ENCODE peak calls at places on chromosome 4, in seven cellular contexts. K is astrocyte of the hippocampus; Z is effector CD4-positive, alpha-beta T cell; N is AG08395; Y is activated T-helper 1 cell treated with Interleukin-2 at 50 U/mL for 16 hours; C is DMS79; O is fibroblast of mammary gland. M is an unnamed sample.

GRCh38 chr4:17722361-17722710 is 59.1 kb downstream of the FAM184B start:
- DNase-seq in K (no peak), N (no peak), Y (no peak), Z (no peak), C (no peak), O (peak; percentile 23), M (no peak)

GRCh38 chr4:174928174-174928573 is 10.0 kb downstream of the ADAM29 start:
- DNase-seq in C (no peak), Y (no peak), N (no peak), K (no peak), Z (no peak), O (no peak), M (no peak)

GRCh38 chr4:2619459-2619858 is 83.0 kb downstream of the FAM193A start:
- DNase-seq in Y (no peak), Z (no peak), K (no peak), O (no peak), C (no peak), N (no peak), M (no peak)

GRCh38 chr4:74612837-74613236 is 167.9 kb downstream of the AREG start:
- DNase-seq in Z (no peak), O (no peak), N (no peak), C (no peak), K (peak; percentile 53), Y (no peak), M (no peak)

GRCh38 chr4:104451573-104451972 is 43.1 kb downstream of the CXXC4 start:
- DNase-seq in C (no peak), N (no peak), O (peak; percentile 14), K (peak; percentile 41), Z (no peak), Y (no peak), M (no peak)

GRCh38 chr4:10015140-10015753 is 6.0 kb downstream of the SLC2A9 start:
- DNase-seq in Z (no peak), N (peak; percentile 15), Y (no peak), K (peak; percentile 74), O (peak; percentile 51), C (no peak), M (no peak)

GRCh38 chr4:73985528-73985852 is 2.5 kb downstream of the PPBP start:
- DNase-seq in Y (no peak), C (no peak), O (no peak), K (no peak), Z (no peak), N (no peak), M (no peak)

GRCh38 chr4:145501051-145501660 is 19.5 kb downstream of the SMAD1 start:
- DNase-seq in Y (no peak), N (no peak), O (no peak), K (no peak), Z (no peak), C (no peak), M (no peak)

GRCh38 chr4:149897784-149898183 is 82.1 kb upstream of the IQCM start:
- DNase-seq in O (peak; percentile 41), C (no peak), K (peak; percentile 48), Z (no peak), Y (no peak), N (no peak), M (no peak)

GRCh38 chr4:8008391-8008790 is 68.7 kb upstream of the AFAP1 start:
- DNase-seq in O (no peak), K (no peak), C (no peak), N (no peak), Z (no peak), Y (no peak), M (no peak)

GRCh38 chr4:3201718-3202702 is 46.9 kb upstream of the MSANTD1 start:
- DNase-seq in O (peak; percentile 61), C (no peak), N (peak; percentile 46), K (peak; percentile 37), Y (peak; percentile 53), Z (peak; percentile 66), M (peak; percentile 15)

GRCh38 chr4:16860506-16860905 is 37.9 kb downstream of the LDB2 start:
- DNase-seq in O (peak; percentile 93), Z (no peak), N (peak; percentile 89), C (no peak), Y (no peak), K (peak; percentile 88), M (no peak)

GRCh38 chr4:99856166-99856565 is 38.1 kb downstream of the LAMTOR3 start:
- DNase-seq in K (peak; percentile 24), Y (no peak), Z (no peak), N (peak; percentile 23), C (no peak), O (peak; percentile 71), M (no peak)

GRCh38 chr4:6907658-6908191 is 1.9 kb upstream of the TBC1D14 start:
- DNase-seq in C (no peak), K (peak; percentile 56), O (peak; percentile 36), N (no peak), Z (no peak), Y (peak; percentile 20), M (no peak)

GRCh38 chr4:67587156-67587555 is 28.6 kb downstream of the STAP1 start:
- DNase-seq in N (no peak), C (no peak), O (no peak), Z (no peak), Y (no peak), K (no peak), M (no peak)

GRCh38 chr4:7970031-7970946 is 30.6 kb upstream of the AFAP1 start:
- DNase-seq in O (no peak), Z (peak; percentile 19), K (peak; percentile 70), Y (peak; percentile 36), C (peak; percentile 11), N (no peak), M (peak; percentile 29)

GRCh38 chr4:2172627-2173231 is 69.2 kb downstream of the HAUS3 start:
- DNase-seq in N (no peak), K (no peak), C (no peak), Y (no peak), O (no peak), Z (no peak), M (no peak)

GRCh38 chr4:149112109-149112508 is 669.9 kb upstream of the NR3C2 start:
- DNase-seq in C (no peak), N (no peak), O (no peak), K (no peak), Z (no peak), Y (no peak), M (no peak)

GRCh38 chr4:170270628-170271027 is 180.9 kb upstream of the AADAT start:
- DNase-seq in C (no peak), N (no peak), O (no peak), Z (no peak), K (no peak), Y (no peak), M (no peak)

GRCh38 chr4:149823770-149824221 is 8.2 kb upstream of the IQCM start:
- DNase-seq in K (peak; percentile 79), C (no peak), Z (no peak), Y (no peak), N (peak; percentile 80), O (peak; percentile 86), M (no peak)

GRCh38 chr4:95651891-95652290 is 103.1 kb upstream of the UNC5C start:
- DNase-seq in Z (no peak), C (no peak), N (no peak), Y (no peak), K (no peak), O (no peak), M (no peak)

GRCh38 chr4:98377626-98378025 is 116.4 kb downstream of the RAP1GDS1 start:
- DNase-seq in K (peak; percentile 27), N (peak; percentile 16), O (peak; percentile 71), Z (no peak), Y (no peak), C (no peak), M (no peak)

GRCh38 chr4:79874197-79874596 is 198.8 kb downstream of the ANTXR2 start:
- DNase-seq in K (no peak), C (no peak), N (no peak), Y (no peak), Z (no peak), O (no peak), M (no peak)